ENCODE peak calls at places on chromosomes 3 and 15, in ten cellular contexts. One of them, this sample, is unnamed.

GRCh38 chr3:42052132-42052866 is 38.9 kb upstream of the TRAK1 start:
- DNase-seq in caudate nucleus: no peak
- DNase-seq in ELF-1: no peak
- DNase-seq in Right ventricle myocardium superior: no peak
- DNase-seq in glutamatergic neuron: no peak
- DNase-seq in NAMALWA: no peak
- DNase-seq in IMR-90: peak; percentile 88
- DNase-seq in stimulated activated naive CD4-positive, alpha-beta T cell: no peak
- DNase-seq in ELR: peak; percentile 56
- DNase-seq in GM10248: no peak
- DNase-seq in this sample: no peak

GRCh38 chr3:116201032-116201690 is 244.1 kb downstream of the LSAMP start:
- DNase-seq in caudate nucleus: no peak
- DNase-seq in ELF-1: no peak
- DNase-seq in Right ventricle myocardium superior: no peak
- DNase-seq in glutamatergic neuron: no peak
- DNase-seq in NAMALWA: no peak
- DNase-seq in IMR-90: no peak
- DNase-seq in stimulated activated naive CD4-positive, alpha-beta T cell: no peak
- DNase-seq in ELR: no peak
- DNase-seq in GM10248: no peak
- DNase-seq in this sample: no peak

GRCh38 chr3:134348524-134348923 is 25.7 kb downstream of the AMOTL2 start:
- DNase-seq in caudate nucleus: no peak
- DNase-seq in ELF-1: peak; percentile 40
- DNase-seq in Right ventricle myocardium superior: peak; percentile 55
- DNase-seq in glutamatergic neuron: no peak
- DNase-seq in NAMALWA: no peak
- DNase-seq in IMR-90: peak; percentile 80
- DNase-seq in stimulated activated naive CD4-positive, alpha-beta T cell: no peak
- DNase-seq in ELR: peak; percentile 92
- DNase-seq in GM10248: no peak
- DNase-seq in this sample: no peak

GRCh38 chr3:189157232-189158007 is 14.4 kb upstream of the TPRG1 start:
- DNase-seq in caudate nucleus: no peak
- DNase-seq in ELF-1: no peak
- DNase-seq in Right ventricle myocardium superior: no peak
- DNase-seq in glutamatergic neuron: no peak
- DNase-seq in NAMALWA: no peak
- DNase-seq in IMR-90: no peak
- DNase-seq in stimulated activated naive CD4-positive, alpha-beta T cell: no peak
- DNase-seq in ELR: no peak
- DNase-seq in GM10248: no peak
- DNase-seq in this sample: no peak

GRCh38 chr3:147960791-147961190 is 551.6 kb downstream of the ZIC1 start:
- DNase-seq in caudate nucleus: no peak
- DNase-seq in ELF-1: no peak
- DNase-seq in Right ventricle myocardium superior: no peak
- DNase-seq in glutamatergic neuron: no peak
- DNase-seq in NAMALWA: no peak
- DNase-seq in IMR-90: no peak
- DNase-seq in stimulated activated naive CD4-positive, alpha-beta T cell: no peak
- DNase-seq in ELR: no peak
- DNase-seq in GM10248: no peak
- DNase-seq in this sample: no peak

GRCh38 chr15:70269991-70270751 is 172.5 kb upstream of the TLE3 start:
- DNase-seq in caudate nucleus: no peak
- DNase-seq in ELF-1: no peak
- DNase-seq in Right ventricle myocardium superior: peak; percentile 61
- DNase-seq in glutamatergic neuron: no peak
- DNase-seq in NAMALWA: no peak
- DNase-seq in IMR-90: no peak
- DNase-seq in stimulated activated naive CD4-positive, alpha-beta T cell: peak; percentile 49
- DNase-seq in ELR: no peak
- DNase-seq in GM10248: no peak
- DNase-seq in this sample: no peak

GRCh38 chr3:184380210-184380626 is 364 bp downstream of the CHRD start:
- DNase-seq in caudate nucleus: peak; percentile 12
- DNase-seq in ELF-1: no peak
- DNase-seq in Right ventricle myocardium superior: peak; percentile 78
- DNase-seq in glutamatergic neuron: peak; percentile 84
- DNase-seq in NAMALWA: no peak
- DNase-seq in IMR-90: no peak
- DNase-seq in stimulated activated naive CD4-positive, alpha-beta T cell: no peak
- DNase-seq in ELR: peak; percentile 42
- DNase-seq in GM10248: peak; percentile 42
- DNase-seq in this sample: peak; percentile 31

GRCh38 chr3:162586591-162586990 is 1090.0 kb downstream of the OTOL1 start:
- DNase-seq in caudate nucleus: no peak
- DNase-seq in ELF-1: peak; percentile 13
- DNase-seq in Right ventricle myocardium superior: no peak
- DNase-seq in glutamatergic neuron: no peak
- DNase-seq in NAMALWA: no peak
- DNase-seq in IMR-90: peak; percentile 57
- DNase-seq in stimulated activated naive CD4-positive, alpha-beta T cell: no peak
- DNase-seq in ELR: peak; percentile 30
- DNase-seq in GM10248: no peak
- DNase-seq in this sample: peak; percentile 48

GRCh38 chr15:70235347-70235746 is 137.6 kb upstream of the TLE3 start:
- DNase-seq in caudate nucleus: no peak
- DNase-seq in ELF-1: no peak
- DNase-seq in Right ventricle myocardium superior: no peak
- DNase-seq in glutamatergic neuron: no peak
- DNase-seq in NAMALWA: no peak
- DNase-seq in IMR-90: no peak
- DNase-seq in stimulated activated naive CD4-positive, alpha-beta T cell: no peak
- DNase-seq in ELR: peak; percentile 48
- DNase-seq in GM10248: no peak
- DNase-seq in this sample: no peak

GRCh38 chr3:188542196-188542595 is 388.2 kb downstream of the LPP start:
- DNase-seq in caudate nucleus: no peak
- DNase-seq in ELF-1: no peak
- DNase-seq in Right ventricle myocardium superior: no peak
- DNase-seq in glutamatergic neuron: no peak
- DNase-seq in NAMALWA: no peak
- DNase-seq in IMR-90: no peak
- DNase-seq in stimulated activated naive CD4-positive, alpha-beta T cell: no peak
- DNase-seq in ELR: no peak
- DNase-seq in GM10248: no peak
- DNase-seq in this sample: no peak

GRCh38 chr3:50204052-50204803 is 843 bp upstream of the SLC38A3 start:
- DNase-seq in caudate nucleus: no peak
- DNase-seq in ELF-1: no peak
- DNase-seq in Right ventricle myocardium superior: no peak
- DNase-seq in glutamatergic neuron: no peak
- DNase-seq in NAMALWA: no peak
- DNase-seq in IMR-90: no peak
- DNase-seq in stimulated activated naive CD4-positive, alpha-beta T cell: no peak
- DNase-seq in ELR: no peak
- DNase-seq in GM10248: no peak
- DNase-seq in this sample: no peak

GRCh38 chr15:35078221-35078915 is 6.7 kb downstream of the NANOGP8 start:
- DNase-seq in caudate nucleus: no peak
- DNase-seq in ELF-1: peak; percentile 29
- DNase-seq in Right ventricle myocardium superior: no peak
- DNase-seq in glutamatergic neuron: peak; percentile 36
- DNase-seq in NAMALWA: peak; percentile 65
- DNase-seq in IMR-90: peak; percentile 72
- DNase-seq in stimulated activated naive CD4-positive, alpha-beta T cell: peak; percentile 18
- DNase-seq in ELR: peak; percentile 58
- DNase-seq in GM10248: peak; percentile 65
- DNase-seq in this sample: peak; percentile 75

GRCh38 chr3:189664311-189664710 is 33.1 kb downstream of the TP63 start:
- DNase-seq in caudate nucleus: no peak
- DNase-seq in ELF-1: no peak
- DNase-seq in Right ventricle myocardium superior: no peak
- DNase-seq in glutamatergic neuron: no peak
- DNase-seq in NAMALWA: no peak
- DNase-seq in IMR-90: peak; percentile 96
- DNase-seq in stimulated activated naive CD4-positive, alpha-beta T cell: no peak
- DNase-seq in ELR: peak; percentile 90
- DNase-seq in GM10248: no peak
- DNase-seq in this sample: peak; percentile 28

GRCh38 chr3:72753495-72753894 is 94.8 kb downstream of the SHQ1 start:
- DNase-seq in caudate nucleus: no peak
- DNase-seq in ELF-1: no peak
- DNase-seq in Right ventricle myocardium superior: no peak
- DNase-seq in glutamatergic neuron: no peak
- DNase-seq in NAMALWA: no peak
- DNase-seq in IMR-90: no peak
- DNase-seq in stimulated activated naive CD4-positive, alpha-beta T cell: no peak
- DNase-seq in ELR: no peak
- DNase-seq in GM10248: no peak
- DNase-seq in this sample: no peak

GRCh38 chr15:50358805-50359204 is 3.8 kb upstream of the GABPB1 start:
- DNase-seq in caudate nucleus: no peak
- DNase-seq in ELF-1: peak; percentile 44
- DNase-seq in Right ventricle myocardium superior: no peak
- DNase-seq in glutamatergic neuron: no peak
- DNase-seq in NAMALWA: peak; percentile 70
- DNase-seq in IMR-90: peak; percentile 59
- DNase-seq in stimulated activated naive CD4-positive, alpha-beta T cell: peak; percentile 8
- DNase-seq in ELR: peak; percentile 72
- DNase-seq in GM10248: peak; percentile 52
- DNase-seq in this sample: peak; percentile 79

This sample was measured in A549.